ENCODE peak calls at places on chromosomes 7 and 10, in seven cellular contexts. One of them, this sample, is unnamed.

GRCh38 chr10:98357208-98357836 is 57.7 kb downstream of the PYROXD2 start:
- DNase-seq in EL: peak
- DNase-seq in stimulated activated CD4-positive, alpha-beta T cell treated with anti-CD3 and anti-CD28 coated beads, Interleukin-2, amount 100 ng/mL, for 48 hours: no peak
- DNase-seq in mammary epithelial cell: no peak
- DNase-seq in adrenal gland: no peak
- DNase-seq in NCI-H2081: peak
- DNase-seq in stromal cell of bone marrow: peak
- DNase-seq in this sample: peak

GRCh38 chr7:131521651-131522163 is 34.7 kb downstream of the PODXL start:
- DNase-seq in EL: no peak
- DNase-seq in stimulated activated CD4-positive, alpha-beta T cell treated with anti-CD3 and anti-CD28 coated beads, Interleukin-2, amount 100 ng/mL, for 48 hours: no peak
- DNase-seq in mammary epithelial cell: no peak
- DNase-seq in adrenal gland: peak
- DNase-seq in NCI-H2081: peak
- DNase-seq in stromal cell of bone marrow: no peak
- DNase-seq in this sample: no peak

GRCh38 chr7:48627153-48627552 is 297.2 kb upstream of the CDC14C start:
- DNase-seq in EL: no peak
- DNase-seq in stimulated activated CD4-positive, alpha-beta T cell treated with anti-CD3 and anti-CD28 coated beads, Interleukin-2, amount 100 ng/mL, for 48 hours: no peak
- DNase-seq in mammary epithelial cell: no peak
- DNase-seq in adrenal gland: no peak
- DNase-seq in NCI-H2081: no peak
- DNase-seq in stromal cell of bone marrow: no peak
- DNase-seq in this sample: no peak

GRCh38 chr7:114426824-114427223 is 12.2 kb downstream of the FOXP2 start:
- DNase-seq in EL: no peak
- DNase-seq in stimulated activated CD4-positive, alpha-beta T cell treated with anti-CD3 and anti-CD28 coated beads, Interleukin-2, amount 100 ng/mL, for 48 hours: no peak
- DNase-seq in mammary epithelial cell: no peak
- DNase-seq in adrenal gland: no peak
- DNase-seq in NCI-H2081: no peak
- DNase-seq in stromal cell of bone marrow: no peak
- DNase-seq in this sample: peak

GRCh38 chr7:110522751-110523200 is 568.2 kb upstream of the LRRN3 start:
- DNase-seq in EL: no peak
- DNase-seq in stimulated activated CD4-positive, alpha-beta T cell treated with anti-CD3 and anti-CD28 coated beads, Interleukin-2, amount 100 ng/mL, for 48 hours: no peak
- DNase-seq in mammary epithelial cell: peak
- DNase-seq in adrenal gland: no peak
- DNase-seq in NCI-H2081: peak
- DNase-seq in stromal cell of bone marrow: no peak
- DNase-seq in this sample: peak

GRCh38 chr10:2828741-2829140 is 238.6 kb upstream of the PFKP start:
- DNase-seq in EL: no peak
- DNase-seq in stimulated activated CD4-positive, alpha-beta T cell treated with anti-CD3 and anti-CD28 coated beads, Interleukin-2, amount 100 ng/mL, for 48 hours: no peak
- DNase-seq in mammary epithelial cell: no peak
- DNase-seq in adrenal gland: no peak
- DNase-seq in NCI-H2081: no peak
- DNase-seq in stromal cell of bone marrow: no peak
- DNase-seq in this sample: no peak

GRCh38 chr7:82247814-82248433 is 195.7 kb downstream of the CACNA2D1 start:
- DNase-seq in EL: peak
- DNase-seq in stimulated activated CD4-positive, alpha-beta T cell treated with anti-CD3 and anti-CD28 coated beads, Interleukin-2, amount 100 ng/mL, for 48 hours: no peak
- DNase-seq in mammary epithelial cell: peak
- DNase-seq in adrenal gland: no peak
- DNase-seq in NCI-H2081: peak
- DNase-seq in stromal cell of bone marrow: no peak
- DNase-seq in this sample: no peak

GRCh38 chr7:132221356-132221755 is 354.9 kb downstream of the PLXNA4 start:
- DNase-seq in EL: no peak
- DNase-seq in stimulated activated CD4-positive, alpha-beta T cell treated with anti-CD3 and anti-CD28 coated beads, Interleukin-2, amount 100 ng/mL, for 48 hours: no peak
- DNase-seq in mammary epithelial cell: peak
- DNase-seq in adrenal gland: no peak
- DNase-seq in NCI-H2081: no peak
- DNase-seq in stromal cell of bone marrow: no peak
- DNase-seq in this sample: no peak

GRCh38 chr10:48411510-48411909 is 105.0 kb downstream of the MAPK8 start:
- DNase-seq in EL: no peak
- DNase-seq in stimulated activated CD4-positive, alpha-beta T cell treated with anti-CD3 and anti-CD28 coated beads, Interleukin-2, amount 100 ng/mL, for 48 hours: no peak
- DNase-seq in mammary epithelial cell: no peak
- DNase-seq in adrenal gland: no peak
- DNase-seq in NCI-H2081: no peak
- DNase-seq in stromal cell of bone marrow: no peak
- DNase-seq in this sample: no peak

GRCh38 chr10:49558194-49558593 is 19.3 kb upstream of the ERCC6 start:
- DNase-seq in EL: no peak
- DNase-seq in stimulated activated CD4-positive, alpha-beta T cell treated with anti-CD3 and anti-CD28 coated beads, Interleukin-2, amount 100 ng/mL, for 48 hours: no peak
- DNase-seq in mammary epithelial cell: no peak
- DNase-seq in adrenal gland: no peak
- DNase-seq in NCI-H2081: no peak
- DNase-seq in stromal cell of bone marrow: no peak
- DNase-seq in this sample: no peak

This sample was measured in NCI-H1092 treated with DMSO at 0.1 percent for 48 hours.